ENCODE peak calls at places on chromosome 16, in ten cellular contexts. F is Calu3; W is T-helper 1 cell; M is HTR-8/SVneo; I is HuH-7; Y is RWPE1; Q is SK-N-SH; N is posterior cingulate gyrus; G is AG04450; H is stimulated activated CD4-positive, alpha-beta T cell treated with anti-CD3 and anti-CD28 coated beads, Interleukin-15, amount 100 ng/mL, for 24 hours. Z is an unnamed sample.
A peak's percentile ranks its signal among the peaks of the same experiment; 100 is the strongest.

GRCh38 chr16:3909791-3910583 is 29.5 kb upstream of the CREBBP start:
- DNase-seq in Y (no peak), F (no peak), W (no peak), I (no peak), G (no peak), N (no peak), H (no peak), Q (no peak), M (no peak), Z (no peak)

GRCh38 chr16:81778861-81779539 is at the start of gene PLCG2:
- DNase-seq in F (peak; percentile 91), Y (peak; percentile 82), M (peak; percentile 67), N (no peak), G (no peak), W (peak; percentile 29), H (peak; percentile 85), I (peak; percentile 82), Q (peak; percentile 75), Z (peak; percentile 84)

GRCh38 chr16:54655171-54655590 is 275.5 kb upstream of the IRX5 start:
- DNase-seq in Q (no peak), H (no peak), G (no peak), I (no peak), N (no peak), M (no peak), F (no peak), W (no peak), Y (no peak), Z (no peak)

GRCh38 chr16:55116165-55116894 is 185.7 kb downstream of the IRX5 start:
- DNase-seq in N (no peak), F (no peak), I (no peak), Y (peak; percentile 18), W (no peak), H (no peak), G (peak; percentile 20), M (no peak), Q (no peak), Z (no peak)

GRCh38 chr16:28264656-28265055 is 27.7 kb upstream of the SBK1 start:
- DNase-seq in W (no peak), N (peak; percentile 90), I (peak; percentile 57), M (peak; percentile 36), Q (no peak), H (no peak), Y (peak; percentile 15), G (no peak), F (peak; percentile 76), Z (no peak)

GRCh38 chr16:86894925-86895324 is 316.6 kb downstream of the FOXL1 start:
- DNase-seq in W (no peak), F (no peak), I (no peak), N (no peak), H (no peak), Y (no peak), G (no peak), Q (no peak), M (no peak), Z (no peak)

GRCh38 chr16:79150128-79150527 is 450.4 kb downstream of the MAF start:
- DNase-seq in H (no peak), N (no peak), Q (no peak), W (no peak), F (no peak), Y (no peak), M (no peak), G (no peak), I (no peak), Z (no peak)

GRCh38 chr16:8849411-8850011 is 19.3 kb downstream of the CARHSP1 start:
- DNase-seq in I (no peak), W (no peak), F (no peak), Y (peak; percentile 75), H (no peak), N (peak; percentile 22), G (no peak), M (no peak), Q (peak; percentile 16), Z (peak; percentile 59)

GRCh38 chr16:20041924-20042596 is 31.6 kb downstream of the GPR139 start:
- DNase-seq in I (no peak), G (no peak), N (no peak), Y (no peak), M (no peak), F (no peak), Q (no peak), H (no peak), W (no peak), Z (no peak)

GRCh38 chr16:57775661-57776469 is 26.4 kb downstream of the KIFC3 start:
- DNase-seq in F (no peak), N (peak; percentile 81), Y (no peak), M (no peak), Q (peak; percentile 58), H (no peak), W (no peak), I (no peak), G (no peak), Z (no peak)

GRCh38 chr16:19179890-19180490 is 11.9 kb downstream of the SYT17 start:
- DNase-seq in F (peak; percentile 75), Y (peak; percentile 66), H (peak; percentile 67), G (no peak), I (peak; percentile 78), W (no peak), N (peak; percentile 85), M (peak; percentile 56), Q (peak; percentile 72), Z (peak; percentile 63)

GRCh38 chr16:84423416-84423837 is 55.1 kb downstream of the ATP2C2 start:
- DNase-seq in Q (peak; percentile 44), I (peak; percentile 63), W (no peak), M (no peak), G (no peak), F (no peak), Y (peak; percentile 46), N (peak; percentile 23), H (no peak), Z (peak; percentile 50)

GRCh38 chr16:29811896-29812665 is at the start of gene PRRT2:
- DNase-seq in H (peak; percentile 75), Q (peak; percentile 86), Y (no peak), M (peak; percentile 37), I (peak; percentile 71), G (no peak), W (no peak), F (peak; percentile 47), N (peak; percentile 95), Z (no peak)

GRCh38 chr16:15782573-15783365 is 74.1 kb downstream of the MYH11 start:
- DNase-seq in H (no peak), I (no peak), M (no peak), W (no peak), N (no peak), Y (no peak), F (no peak), G (no peak), Q (peak; percentile 22), Z (no peak)

GRCh38 chr16:1731603-1732002 is 25.6 kb downstream of the MAPK8IP3 start:
- DNase-seq in M (no peak), Y (no peak), G (no peak), W (no peak), N (no peak), F (no peak), H (no peak), Q (no peak), I (no peak), Z (no peak)